ENCODE peak calls at places on chromosomes 11 and 22, in seven cellular contexts. One of them, this sample, is unnamed.

GRCh38 chr11:87368876-87369480 is 331.2 kb downstream of the TMEM135 start:
- DNase-seq in transverse colon: no peak
- DNase-seq in HCT116: no peak
- DNase-seq in uterus: no peak
- DNase-seq in CD8-positive, alpha-beta T cell: no peak
- DNase-seq in left ventricle myocardium inferior: no peak
- DNase-seq in stomach: no peak
- DNase-seq in this sample: no peak

GRCh38 chr11:13329670-13330401 is 52.2 kb downstream of the BMAL1 start:
- DNase-seq in transverse colon: no peak
- DNase-seq in HCT116: no peak
- DNase-seq in uterus: no peak
- DNase-seq in CD8-positive, alpha-beta T cell: no peak
- DNase-seq in left ventricle myocardium inferior: no peak
- DNase-seq in stomach: peak; percentile 41
- DNase-seq in this sample: no peak

GRCh38 chr11:61028135-61028729 is 56.8 kb downstream of the CD6 start:
- DNase-seq in transverse colon: peak; percentile 21
- DNase-seq in HCT116: no peak
- DNase-seq in uterus: no peak
- DNase-seq in CD8-positive, alpha-beta T cell: no peak
- DNase-seq in left ventricle myocardium inferior: no peak
- DNase-seq in stomach: peak; percentile 57
- DNase-seq in this sample: no peak

GRCh38 chr11:112524808-112525207 is 264.1 kb upstream of the PLET1 start:
- DNase-seq in transverse colon: peak; percentile 26
- DNase-seq in HCT116: no peak
- DNase-seq in uterus: no peak
- DNase-seq in CD8-positive, alpha-beta T cell: no peak
- DNase-seq in left ventricle myocardium inferior: peak; percentile 17
- DNase-seq in stomach: peak; percentile 35
- DNase-seq in this sample: no peak

GRCh38 chr11:85626496-85626895 is 648 bp downstream of the DLG2 start:
- DNase-seq in transverse colon: no peak
- DNase-seq in HCT116: no peak
- DNase-seq in uterus: no peak
- DNase-seq in CD8-positive, alpha-beta T cell: no peak
- DNase-seq in left ventricle myocardium inferior: no peak
- DNase-seq in stomach: peak; percentile 34
- DNase-seq in this sample: no peak

GRCh38 chr11:93481279-93481678 is 61.9 kb downstream of the SMCO4 start:
- DNase-seq in transverse colon: peak; percentile 75
- DNase-seq in HCT116: no peak
- DNase-seq in uterus: no peak
- DNase-seq in CD8-positive, alpha-beta T cell: no peak
- DNase-seq in left ventricle myocardium inferior: no peak
- DNase-seq in stomach: no peak
- DNase-seq in this sample: no peak

GRCh38 chr11:82462588-82462987 is 271.1 kb downstream of the FAM181B start:
- DNase-seq in transverse colon: no peak
- DNase-seq in HCT116: no peak
- DNase-seq in uterus: no peak
- DNase-seq in CD8-positive, alpha-beta T cell: no peak
- DNase-seq in left ventricle myocardium inferior: no peak
- DNase-seq in stomach: no peak
- DNase-seq in this sample: no peak

GRCh38 chr11:43810929-43811596 is 69.6 kb upstream of the ALKBH3 start:
- DNase-seq in transverse colon: no peak
- DNase-seq in HCT116: no peak
- DNase-seq in uterus: no peak
- DNase-seq in CD8-positive, alpha-beta T cell: no peak
- DNase-seq in left ventricle myocardium inferior: no peak
- DNase-seq in stomach: no peak
- DNase-seq in this sample: no peak

GRCh38 chr11:61090982-61091372 is 11.3 kb upstream of the CD5 start:
- DNase-seq in transverse colon: no peak
- DNase-seq in HCT116: no peak
- DNase-seq in uterus: peak; percentile 6
- DNase-seq in CD8-positive, alpha-beta T cell: no peak
- DNase-seq in left ventricle myocardium inferior: no peak
- DNase-seq in stomach: no peak
- DNase-seq in this sample: no peak

GRCh38 chr22:31623634-31624312 is 38.2 kb downstream of the PISD start:
- DNase-seq in transverse colon: no peak
- DNase-seq in HCT116: no peak
- DNase-seq in uterus: no peak
- DNase-seq in CD8-positive, alpha-beta T cell: no peak
- DNase-seq in left ventricle myocardium inferior: no peak
- DNase-seq in stomach: no peak
- DNase-seq in this sample: no peak

GRCh38 chr11:70796601-70797000 is 398.3 kb downstream of the CTTN start:
- DNase-seq in transverse colon: no peak
- DNase-seq in HCT116: peak; percentile 18
- DNase-seq in uterus: no peak
- DNase-seq in CD8-positive, alpha-beta T cell: no peak
- DNase-seq in left ventricle myocardium inferior: no peak
- DNase-seq in stomach: no peak
- DNase-seq in this sample: no peak

GRCh38 chr11:122784325-122785155 is 53.8 kb upstream of the CRTAM start:
- DNase-seq in transverse colon: no peak
- DNase-seq in HCT116: no peak
- DNase-seq in uterus: peak; percentile 63
- DNase-seq in CD8-positive, alpha-beta T cell: no peak
- DNase-seq in left ventricle myocardium inferior: no peak
- DNase-seq in stomach: no peak
- DNase-seq in this sample: peak; percentile 64

GRCh38 chr11:3989891-3990290 is 104.7 kb upstream of the RRM1 start:
- DNase-seq in transverse colon: no peak
- DNase-seq in HCT116: no peak
- DNase-seq in uterus: no peak
- DNase-seq in CD8-positive, alpha-beta T cell: no peak
- DNase-seq in left ventricle myocardium inferior: no peak
- DNase-seq in stomach: no peak
- DNase-seq in this sample: no peak

GRCh38 chr22:36595968-36596367 is 67.0 kb upstream of the EIF3D start:
- DNase-seq in transverse colon: no peak
- DNase-seq in HCT116: no peak
- DNase-seq in uterus: no peak
- DNase-seq in CD8-positive, alpha-beta T cell: no peak
- DNase-seq in left ventricle myocardium inferior: no peak
- DNase-seq in stomach: no peak
- DNase-seq in this sample: no peak

GRCh38 chr11:118042126-118042525 is 34.8 kb upstream of the TMPRSS4 start:
- DNase-seq in transverse colon: no peak
- DNase-seq in HCT116: no peak
- DNase-seq in uterus: no peak
- DNase-seq in CD8-positive, alpha-beta T cell: no peak
- DNase-seq in left ventricle myocardium inferior: no peak
- DNase-seq in stomach: no peak
- DNase-seq in this sample: no peak

GRCh38 chr11:118046051-118046963 is 30.6 kb upstream of the TMPRSS4 start:
- DNase-seq in transverse colon: no peak
- DNase-seq in HCT116: no peak
- DNase-seq in uterus: no peak
- DNase-seq in CD8-positive, alpha-beta T cell: peak; percentile 18
- DNase-seq in left ventricle myocardium inferior: no peak
- DNase-seq in stomach: no peak
- DNase-seq in this sample: no peak

GRCh38 chr11:118046964-118047700 is 29.7 kb upstream of the TMPRSS4 start:
- DNase-seq in transverse colon: no peak
- DNase-seq in HCT116: no peak
- DNase-seq in uterus: no peak
- DNase-seq in CD8-positive, alpha-beta T cell: no peak
- DNase-seq in left ventricle myocardium inferior: no peak
- DNase-seq in stomach: no peak
- DNase-seq in this sample: peak; percentile 38

GRCh38 chr11:118045191-118045590 is 31.7 kb upstream of the TMPRSS4 start:
- DNase-seq in transverse colon: no peak
- DNase-seq in HCT116: no peak
- DNase-seq in uterus: no peak
- DNase-seq in CD8-positive, alpha-beta T cell: no peak
- DNase-seq in left ventricle myocardium inferior: no peak
- DNase-seq in stomach: no peak
- DNase-seq in this sample: no peak

DNA sequence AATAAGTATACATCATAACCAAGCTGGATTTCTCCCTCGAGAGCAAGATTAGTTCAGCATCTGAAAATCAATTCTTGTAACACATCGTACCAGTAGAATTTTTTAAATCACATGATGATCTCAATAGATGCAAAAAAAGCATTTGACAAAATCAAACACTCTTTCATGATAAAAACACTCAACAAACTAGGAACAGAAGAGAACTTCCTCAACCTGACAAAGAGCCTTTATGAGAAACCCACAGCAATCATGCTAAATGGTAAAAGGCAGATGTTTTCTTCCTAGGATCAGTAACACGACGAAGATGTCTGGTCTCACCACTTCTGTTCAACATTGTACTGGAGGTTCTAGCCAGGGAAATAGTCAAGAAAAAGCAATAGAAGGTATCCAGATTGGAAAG is 34.1 kb upstream of the TMPRSS4 start:
- DNase-seq in transverse colon: no peak
- DNase-seq in HCT116: no peak
- DNase-seq in uterus: no peak
- DNase-seq in CD8-positive, alpha-beta T cell: no peak
- DNase-seq in left ventricle myocardium inferior: no peak
- DNase-seq in stomach: no peak
- DNase-seq in this sample: no peak
- H3K4me1 ChIP-seq in transverse colon: no peaks in the 10 kb centered on the region
- H3K4me1 ChIP-seq in HCT116: no peaks in the 10 kb centered on the region
- H3K4me1 ChIP-seq in uterus: no peaks in the 10 kb centered on the region
- H3K4me1 ChIP-seq in CD8-positive, alpha-beta T cell: peaks cover 60% of the 10 kb centered on the region
- H3K4me1 ChIP-seq in left ventricle myocardium inferior: peaks cover 6% of the 10 kb centered on the region
- H3K4me1 ChIP-seq in stomach: no peaks in the 10 kb centered on the region
- H3K4me1 ChIP-seq in this sample: no peaks in the 10 kb centered on the region

GRCh38 chr11:48106166-48106565 is 110.4 kb upstream of the OR4B1 start:
- DNase-seq in transverse colon: no peak
- DNase-seq in HCT116: no peak
- DNase-seq in uterus: no peak
- DNase-seq in CD8-positive, alpha-beta T cell: no peak
- DNase-seq in left ventricle myocardium inferior: no peak
- DNase-seq in stomach: no peak
- DNase-seq in this sample: peak; percentile 38
- H3K4me1 ChIP-seq in transverse colon: peaks cover 44% of the 10 kb centered on the region
- H3K4me1 ChIP-seq in HCT116: peaks cover 34% of the 10 kb centered on the region
- H3K4me1 ChIP-seq in uterus: peaks cover 4% of the 10 kb centered on the region
- H3K4me1 ChIP-seq in CD8-positive, alpha-beta T cell: peaks cover 17% of the 10 kb centered on the region
- H3K4me1 ChIP-seq in left ventricle myocardium inferior: peaks cover 54% of the 10 kb centered on the region
- H3K4me1 ChIP-seq in stomach: peaks cover 37% of the 10 kb centered on the region
- H3K4me1 ChIP-seq in this sample: no peaks in the 10 kb centered on the region

DNA sequence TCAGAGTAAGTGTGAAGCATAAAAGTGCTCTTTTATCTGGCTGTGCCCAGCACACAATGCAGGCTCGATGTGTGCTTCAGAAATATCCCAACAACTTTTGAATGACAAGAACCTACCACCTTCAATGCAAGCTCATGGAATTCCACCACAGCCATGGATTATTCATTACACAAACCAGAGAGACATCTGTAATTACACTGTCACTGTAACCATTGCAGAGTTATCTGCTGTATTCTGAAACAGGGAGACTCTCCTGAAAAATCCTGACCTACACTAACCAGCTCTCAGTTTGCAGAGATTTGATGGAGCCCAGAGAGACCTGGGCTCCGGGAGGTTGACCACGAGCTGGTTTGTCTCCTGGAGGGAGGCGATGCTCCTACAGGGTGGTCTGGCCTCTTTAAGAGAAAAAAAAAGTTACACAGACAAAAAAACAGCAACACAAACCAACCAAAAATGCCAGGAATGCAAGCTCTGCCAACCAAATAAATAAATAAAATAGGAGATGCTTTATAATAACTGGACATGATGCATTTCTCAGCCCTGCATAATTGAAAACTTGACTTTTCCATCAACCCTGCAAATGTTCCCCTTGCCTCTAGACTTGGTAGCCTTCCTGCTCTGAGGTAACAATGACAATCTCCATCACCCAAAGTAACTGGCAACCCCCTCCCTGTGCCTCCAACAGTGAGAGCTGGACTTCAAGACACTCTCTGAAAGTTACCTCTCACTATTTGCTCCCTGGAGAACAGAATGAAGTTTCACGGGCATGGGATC is 69.7 kb downstream of the ETS1 start:
- DNase-seq in transverse colon: no peak
- DNase-seq in HCT116: no peak
- DNase-seq in uterus: no peak
- DNase-seq in CD8-positive, alpha-beta T cell: no peak
- DNase-seq in left ventricle myocardium inferior: no peak
- DNase-seq in stomach: no peak
- DNase-seq in this sample: no peak
- H3K4me1 ChIP-seq in transverse colon: peaks cover 47% of the 10 kb centered on the region
- H3K4me1 ChIP-seq in HCT116: peaks cover 18% of the 10 kb centered on the region
- H3K4me1 ChIP-seq in uterus: peaks cover 9% of the 10 kb centered on the region
- H3K4me1 ChIP-seq in CD8-positive, alpha-beta T cell: peaks cover 21% of the 10 kb centered on the region
- H3K4me1 ChIP-seq in left ventricle myocardium inferior: peaks cover 95% of the 10 kb centered on the region
- H3K4me1 ChIP-seq in stomach: peaks cover 72% of the 10 kb centered on the region
- H3K4me1 ChIP-seq in this sample: no peaks in the 10 kb centered on the region

GRCh38 chr11:30125461-30125860 is 105.4 kb upstream of the FSHB start:
- DNase-seq in transverse colon: no peak
- DNase-seq in HCT116: no peak
- DNase-seq in uterus: no peak
- DNase-seq in CD8-positive, alpha-beta T cell: no peak
- DNase-seq in left ventricle myocardium inferior: no peak
- DNase-seq in stomach: no peak
- DNase-seq in this sample: no peak

GRCh38 chr11:30131535-30131934 is 99.3 kb upstream of the FSHB start:
- DNase-seq in transverse colon: no peak
- DNase-seq in HCT116: no peak
- DNase-seq in uterus: no peak
- DNase-seq in CD8-positive, alpha-beta T cell: no peak
- DNase-seq in left ventricle myocardium inferior: no peak
- DNase-seq in stomach: no peak
- DNase-seq in this sample: no peak

GRCh38 chr11:30133308-30133707 is 97.5 kb upstream of the FSHB start:
- DNase-seq in transverse colon: no peak
- DNase-seq in HCT116: no peak
- DNase-seq in uterus: no peak
- DNase-seq in CD8-positive, alpha-beta T cell: no peak
- DNase-seq in left ventricle myocardium inferior: no peak
- DNase-seq in stomach: no peak
- DNase-seq in this sample: no peak

DNA sequence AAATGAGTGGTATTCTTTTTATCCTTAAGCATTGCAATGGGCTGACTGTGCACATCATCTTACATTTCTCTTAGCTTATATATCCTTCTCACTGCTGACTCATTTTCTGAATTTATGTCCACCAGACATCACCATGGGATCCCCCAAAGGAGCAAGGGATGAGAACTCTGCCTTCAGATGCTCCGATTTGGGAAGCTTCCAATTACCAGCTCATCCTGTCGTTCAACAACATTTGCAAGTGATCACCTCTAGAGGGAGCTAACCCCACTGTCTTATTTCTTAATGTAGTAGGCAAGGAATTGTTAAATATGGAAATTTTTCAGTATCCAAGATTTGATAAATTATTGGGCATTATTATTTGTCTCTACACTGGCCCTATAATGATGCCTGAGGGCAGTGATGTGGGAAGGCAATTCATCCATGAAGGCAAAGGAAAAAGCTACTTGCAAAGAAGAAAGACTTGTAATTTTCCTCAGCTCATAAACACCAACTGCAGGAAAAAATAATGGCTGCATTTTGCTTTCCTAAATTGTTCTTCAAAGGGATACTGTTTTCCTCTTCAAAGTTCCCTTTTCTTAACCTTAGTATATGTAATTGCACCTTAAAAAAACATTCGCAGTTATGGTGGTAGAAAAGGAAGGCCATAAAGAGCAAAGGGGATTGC is 102.4 kb upstream of the FSHB start:
- DNase-seq in transverse colon: no peak
- DNase-seq in HCT116: peak; percentile 12
- DNase-seq in uterus: no peak
- DNase-seq in CD8-positive, alpha-beta T cell: no peak
- DNase-seq in left ventricle myocardium inferior: no peak
- DNase-seq in stomach: no peak
- DNase-seq in this sample: no peak
- H3K4me1 ChIP-seq in transverse colon: no peaks in the 10 kb centered on the region
- H3K4me1 ChIP-seq in HCT116: no peaks in the 10 kb centered on the region
- H3K4me1 ChIP-seq in uterus: no peaks in the 10 kb centered on the region
- H3K4me1 ChIP-seq in CD8-positive, alpha-beta T cell: no peaks in the 10 kb centered on the region
- H3K4me1 ChIP-seq in left ventricle myocardium inferior: no peaks in the 10 kb centered on the region
- H3K4me1 ChIP-seq in stomach: peaks cover 8% of the 10 kb centered on the region
- H3K4me1 ChIP-seq in this sample: no peaks in the 10 kb centered on the region

This sample was measured in right atrium auricular region.